ENCODE peak calls at places on chromosomes 1 and 21, in seven cellular contexts. O is mucosa of descending colon, H is upper lobe of right lung, R is left lung, G is endodermal cell, D is heart right ventricle, M is body of pancreas. L is an unnamed sample. For H3K4me1, the result is how much of the 10 kb centered on the place peaks cover.

GRCh38 chr1:25676488-25676887 is 59.9 kb downstream of the MAN1C1 start:
- DNase-seq in O (no peak), H (peak), R (no peak), G (no peak), D (no peak), M (peak), L (no peak)

GRCh38 chr1:56156937-56157336 is 422.4 kb downstream of the PLPP3 start:
- DNase-seq in O (no peak), H (no peak), R (no peak), G (no peak), D (no peak), M (no peak), L (no peak)

GRCh38 chr1:18751425-18751824 is 108.0 kb downstream of the TAS1R2 start:
- DNase-seq in O (no peak), H (peak), R (no peak), G (no peak), D (no peak), M (no peak), L (no peak)

GRCh38 chr1:61853545-61853944 is 111.3 kb downstream of the PATJ start:
- DNase-seq in O (no peak), H (no peak), R (no peak), G (no peak), D (no peak), M (no peak), L (no peak)

GRCh38 chr1:234970371-234970730 is 158.3 kb downstream of the TOMM20 start:
- DNase-seq in O (no peak), H (no peak), R (no peak), G (no peak), D (no peak), M (no peak), L (no peak)

GRCh38 chr1:166391677-166392076 is 224.9 kb upstream of the FAM78B start:
- DNase-seq in O (no peak), H (no peak), R (no peak), G (no peak), D (no peak), M (no peak), L (no peak)

GRCh38 chr1:27356628-27357280 is 10.0 kb downstream of the MAP3K6 start:
- DNase-seq in O (peak), H (no peak), R (peak), G (no peak), D (no peak), M (peak), L (no peak)

GRCh38 chr1:111406325-111406768 is 21.2 kb downstream of the OVGP1 start:
- DNase-seq in O (no peak), H (no peak), R (no peak), G (no peak), D (no peak), M (peak), L (no peak)

GRCh38 chr1:116949213-116949985 is 39.7 kb downstream of the PTGFRN start:
- DNase-seq in O (no peak), H (no peak), R (no peak), G (no peak), D (no peak), M (no peak), L (no peak)

GRCh38 chr1:5771788-5772187 is 220.4 kb downstream of the NPHP4 start:
- DNase-seq in O (no peak), H (no peak), R (no peak), G (no peak), D (no peak), M (no peak), L (no peak)

GRCh38 chr21:38806942-38807284 is 1.2 kb downstream of the ETS2 start:
- DNase-seq in O (no peak), H (no peak), R (no peak), G (no peak), D (no peak), M (no peak), L (no peak)

GRCh38 chr21:38805282-38806152 is at the start of gene ETS2:
- DNase-seq in O (peak), H (peak), R (peak), G (peak), D (peak), M (peak), L (peak)

GRCh38 chr21:38807481-38807880 is 1.8 kb downstream of the ETS2 start:
- DNase-seq in O (no peak), H (no peak), R (no peak), G (no peak), D (no peak), M (no peak), L (no peak)

GRCh38 chr21:38804617-38805281 is 980 bp upstream of the ETS2 start:
- DNase-seq in O (peak), H (peak), R (peak), G (peak), D (peak), M (peak), L (peak)

GRCh38 chr21:38806153-38806941 is 618 bp downstream of the ETS2 start:
- DNase-seq in O (peak), H (peak), R (peak), G (peak), D (peak), M (peak), L (peak)
- TF ChIP-seq CTCF in O (no peak), H (no peak), R (no peak), G (peak), D (no peak), M (no peak), L (no peak)

GRCh38 chr1:225819346-225820192 is 9.6 kb downstream of the EPHX1 start:
- DNase-seq in O (no peak), H (no peak), R (no peak), G (no peak), D (no peak), M (no peak), L (no peak)
- H3K4me1 ChIP-seq in O (under half), H (half or more), R (under half), G (under half), D (half or more), M (half or more), L (under half)

DNA sequence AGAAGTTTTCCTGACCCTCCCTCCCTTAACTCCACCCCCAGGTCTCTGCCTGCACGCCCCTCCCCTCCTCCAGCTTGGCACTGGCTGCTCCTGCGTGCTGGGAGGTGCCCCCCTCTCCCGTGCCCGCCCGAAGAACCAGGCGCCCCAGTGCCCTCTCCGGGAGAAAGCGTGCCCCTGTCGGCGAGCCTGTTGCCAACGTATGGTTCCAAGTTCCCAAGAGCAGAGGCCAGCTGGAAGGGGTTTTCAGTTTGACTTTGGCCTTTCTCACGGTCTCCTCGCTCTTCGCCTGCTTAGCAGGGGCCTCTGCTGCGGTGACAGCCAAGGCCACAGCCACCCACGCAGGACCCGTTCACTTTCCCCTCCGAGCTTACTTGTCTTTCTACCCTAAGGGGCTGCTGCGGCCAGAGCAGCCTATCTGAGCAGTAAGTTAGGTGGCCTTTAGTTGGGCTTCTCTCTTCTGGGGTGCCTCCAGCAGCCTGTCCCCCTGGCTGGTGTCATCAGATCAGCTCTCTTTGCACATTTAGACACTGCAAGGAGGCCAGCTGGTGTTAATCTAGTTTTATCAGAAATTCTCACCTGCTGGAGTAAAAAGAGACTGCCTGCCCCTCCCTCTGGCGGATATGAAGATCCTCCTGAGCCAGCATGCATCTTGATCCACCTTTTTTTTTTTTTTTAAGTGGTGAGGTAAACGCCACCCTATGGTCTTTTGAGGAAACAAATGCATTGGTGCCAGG is 1.5 kb downstream of the STUM start:
- DNase-seq in O (peak), H (no peak), R (no peak), G (peak), D (peak), M (peak), L (no peak)
- TF ChIP-seq CTCF in O (no peak), H (peak), R (no peak), G (peak), D (peak), M (no peak), L (no peak)

GRCh38 chr1:184480711-184481110 is 93.9 kb downstream of the C1orf21 start:
- DNase-seq in O (no peak), H (no peak), R (no peak), G (peak), D (no peak), M (no peak), L (no peak)
- H3K4me1 ChIP-seq in O (under half), H (under half), R (under half), G (under half), D (under half), M (under half), L (under half)

DNA sequence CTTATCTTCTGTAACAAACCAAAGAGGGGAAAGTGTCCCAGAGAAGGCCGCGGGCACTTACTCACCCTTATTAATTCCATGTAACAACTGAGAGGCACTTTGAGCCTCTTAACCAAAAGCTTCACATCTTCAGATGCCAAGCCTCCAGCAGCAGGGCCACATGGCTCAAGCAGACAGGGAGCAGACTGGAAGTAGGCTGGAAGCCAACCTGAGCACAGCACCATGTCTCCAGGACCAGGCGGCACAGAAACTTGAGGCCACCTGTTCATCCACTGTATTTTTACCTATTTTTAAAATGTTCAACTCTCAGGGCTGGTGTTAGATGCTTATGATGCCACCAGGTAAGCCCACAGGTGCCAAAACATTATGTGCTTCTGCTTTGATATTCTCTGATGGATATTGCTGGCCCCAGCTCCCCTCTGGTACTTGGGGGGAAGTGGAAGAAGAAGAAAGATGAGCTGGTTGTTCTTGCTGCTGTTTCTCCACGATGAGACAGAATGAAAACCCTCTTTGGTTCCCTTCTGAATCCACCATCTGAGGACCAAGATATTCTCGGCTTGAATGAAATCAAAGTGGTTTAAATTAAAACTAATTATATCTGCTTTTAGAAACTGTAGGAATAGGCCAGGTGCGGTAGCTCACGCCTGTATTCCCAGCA is 30.6 kb upstream of the SDE2 start:
- DNase-seq in O (no peak), H (no peak), R (no peak), G (no peak), D (no peak), M (peak), L (peak)
- TF ChIP-seq CTCF in O (no peak), H (no peak), R (no peak), G (no peak), D (no peak), M (no peak), L (no peak)

GRCh38 chr1:173112129-173112528 is 61.4 kb upstream of the TNFSF18 start:
- DNase-seq in O (no peak), H (no peak), R (no peak), G (no peak), D (no peak), M (no peak), L (no peak)
- H3K4me1 ChIP-seq in O (under half), H (under half), R (under half), G (under half), D (under half), M (under half), L (under half)

L was measured in BE2C.